ENCODE peak calls at places on chromosomes 1 and 21, in six cellular contexts. N is breast epithelium, L is hepatocyte, S is progenitor cell of endocrine pancreas, I is fibroblast of mammary gland, B is cardiac fibroblast. D is an unnamed sample.

GRCh38 chr1:109161836-109162606 is 48.1 kb downstream of the ELAPOR1 start:
- DNase-seq in N (no peak), L (peak), S (no peak), I (peak), B (peak), D (no peak)

GRCh38 chr21:44996501-44996921 is 56.7 kb downstream of the SLX9 start:
- DNase-seq in N (no peak), L (no peak), S (no peak), I (no peak), B (no peak), D (no peak)

GRCh38 chr1:176696109-176696508 is 233.1 kb downstream of the PAPPA2 start:
- DNase-seq in N (no peak), L (peak), S (no peak), I (peak), B (peak), D (no peak)

GRCh38 chr21:31548688-31549087 is 110.8 kb upstream of the SOD1 start:
- DNase-seq in N (no peak), L (no peak), S (no peak), I (no peak), B (no peak), D (no peak)

GRCh38 chr1:1597275-1597930 is 2.5 kb downstream of the FNDC10 start:
- DNase-seq in N (no peak), L (peak), S (no peak), I (no peak), B (peak), D (no peak)

GRCh38 chr21:43585924-43586411 is 73.3 kb downstream of the HSF2BP start:
- DNase-seq in N (no peak), L (peak), S (no peak), I (peak), B (peak), D (no peak)

GRCh38 chr1:34865573-34865972 is 6.0 kb upstream of the SMIM12 start:
- DNase-seq in N (no peak), L (no peak), S (no peak), I (no peak), B (no peak), D (no peak)

GRCh38 chr1:19725606-19726005 is 60.9 kb downstream of the HTR6 start:
- DNase-seq in N (no peak), L (no peak), S (no peak), I (no peak), B (no peak), D (no peak)

GRCh38 chr1:2515763-2516080 is 10.7 kb downstream of the PANK4 start:
- DNase-seq in N (no peak), L (no peak), S (no peak), I (no peak), B (no peak), D (no peak)

GRCh38 chr1:147820898-147821297 is 60.5 kb upstream of the GJA5 start:
- DNase-seq in N (no peak), L (no peak), S (no peak), I (no peak), B (no peak), D (no peak)

GRCh38 chr21:45756029-45756428 is 112.5 kb downstream of the PCBP3 start:
- DNase-seq in N (no peak), L (no peak), S (no peak), I (no peak), B (no peak), D (no peak)

GRCh38 chr21:35578831-35579470 is 481.4 kb downstream of the SETD4 start:
- DNase-seq in N (no peak), L (no peak), S (no peak), I (peak), B (peak), D (no peak)

GRCh38 chr1:107529511-107530149 is 388.8 kb downstream of the NTNG1 start:
- DNase-seq in N (no peak), L (peak), S (no peak), I (peak), B (peak), D (no peak)

GRCh38 chr1:228471762-228472398 is 15.3 kb upstream of the RNF187 start:
- DNase-seq in N (no peak), L (peak), S (no peak), I (peak), B (peak), D (no peak)

GRCh38 chr1:206030714-206031113 is 7.0 kb upstream of the CTSE start:
- DNase-seq in N (no peak), L (peak), S (peak), I (peak), B (peak), D (peak)

GRCh38 chr21:26845066-26845749 is at the start of gene ADAMTS1:
- DNase-seq in N (peak), L (peak), S (peak), I (peak), B (peak), D (no peak)

GRCh38 chr1:151820940-151821339 is 10.7 kb downstream of the RORC start:
- DNase-seq in N (no peak), L (no peak), S (no peak), I (no peak), B (no peak), D (no peak)

GRCh38 chr1:108590436-108590835 is 30.5 kb downstream of the EEIG2 start:
- DNase-seq in N (no peak), L (no peak), S (no peak), I (peak), B (peak), D (no peak)

GRCh38 chr1:43995984-43996732 is 4.8 kb downstream of the CCDC24 start:
- DNase-seq in N (no peak), L (no peak), S (no peak), I (no peak), B (no peak), D (no peak)

GRCh38 chr1:179029293-179029692 is 3.6 kb downstream of the FAM20B start:
- DNase-seq in N (no peak), L (no peak), S (no peak), I (no peak), B (no peak), D (no peak)

DNA sequence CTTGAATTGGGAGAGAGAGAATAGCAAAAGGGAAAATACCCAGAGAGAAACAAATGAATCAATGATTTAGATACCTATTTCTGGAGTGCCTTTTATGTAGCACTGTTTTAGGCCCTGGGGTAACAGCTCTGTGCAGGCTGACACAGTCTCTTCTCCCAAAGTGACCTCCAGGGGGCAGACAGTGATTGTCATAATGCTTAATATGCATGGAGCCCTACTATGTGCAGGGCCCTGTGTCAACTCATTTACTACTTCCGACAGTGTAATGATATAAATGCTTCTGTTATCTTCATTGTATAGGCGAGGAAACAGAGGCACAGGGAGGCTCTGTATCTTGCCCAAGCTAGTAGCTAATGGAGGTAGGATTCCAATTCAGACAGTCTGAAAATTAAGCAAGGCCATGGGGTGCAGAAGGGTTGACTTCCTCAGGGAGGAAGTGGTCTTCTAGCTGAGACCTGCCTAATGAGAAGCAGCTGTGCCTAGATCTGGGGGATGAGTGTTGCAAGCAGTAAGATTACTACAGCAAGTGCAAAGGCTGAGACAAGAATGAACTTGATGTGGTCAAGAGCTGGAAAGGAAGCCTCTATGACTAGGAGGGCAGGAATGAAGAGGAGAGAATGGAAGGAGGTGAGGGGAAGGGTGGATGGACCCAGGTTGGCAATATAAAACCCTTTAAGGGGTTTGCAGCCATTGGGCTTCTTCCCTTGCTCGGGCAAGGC is 16.2 kb upstream of the SERINC2 start:
- DNase-seq in N (no peak), L (no peak), S (no peak), I (peak), B (peak), D (no peak)
- TF ChIP-seq CTCF in N (no peak), L (peak), S (peak), I (peak), B (peak), D (no peak)

GRCh38 chr1:15062479-15063099 is 91.0 kb upstream of the TMEM51 start:
- DNase-seq in N (no peak), L (peak), S (no peak), I (no peak), B (peak), D (no peak)
- TF ChIP-seq CTCF in N (peak), L (peak), S (peak), I (peak), B (peak), D (no peak)

GRCh38 chr1:22650089-22650693 is 2.8 kb upstream of the C1QB start:
- DNase-seq in N (no peak), L (no peak), S (no peak), I (no peak), B (no peak), D (no peak)
- TF ChIP-seq CTCF in N (no peak), L (no peak), S (no peak), I (no peak), B (no peak), D (no peak)

GRCh38 chr1:57066980-57067615 is 101.3 kb upstream of the C8B start:
- DNase-seq in N (no peak), L (peak), S (no peak), I (no peak), B (no peak), D (no peak)

GRCh38 chr1:57067863-57068262 is 102.0 kb upstream of the C8B start:
- DNase-seq in N (no peak), L (peak), S (no peak), I (peak), B (no peak), D (no peak)

GRCh38 chr1:57072775-57073174 is 107.0 kb upstream of the C8B start:
- DNase-seq in N (no peak), L (no peak), S (no peak), I (peak), B (no peak), D (no peak)
- TF ChIP-seq CTCF in N (no peak), L (no peak), S (peak), I (peak), B (no peak), D (no peak)

DNA sequence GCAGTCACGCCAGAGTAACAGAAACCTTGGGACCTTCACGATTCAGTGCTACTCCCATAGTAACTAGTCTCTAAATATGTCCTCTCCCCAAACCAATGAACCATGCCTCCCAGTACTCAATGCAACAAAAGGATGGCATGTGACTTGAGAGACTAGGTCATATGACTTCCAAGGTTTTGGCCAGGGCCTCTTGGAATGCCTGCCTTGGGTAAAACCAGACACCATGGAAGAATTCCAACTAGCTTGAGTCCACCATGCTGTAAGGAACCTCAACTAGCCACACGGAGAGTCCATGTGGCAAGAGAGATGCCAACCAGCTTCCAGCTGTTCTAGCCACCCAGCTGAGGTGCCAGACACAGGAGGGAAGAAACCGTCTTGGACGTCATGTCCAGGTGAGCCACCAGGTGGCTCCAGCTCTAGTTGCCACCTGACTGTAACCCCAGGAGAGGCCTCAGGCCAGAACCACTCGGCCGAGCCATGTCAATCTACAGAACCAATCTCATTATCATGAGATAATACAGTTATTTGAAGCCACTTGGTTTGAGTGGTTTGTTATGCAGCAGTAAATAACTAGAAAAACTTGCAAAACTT is 115.0 kb downstream of the SYF2 start:
- DNase-seq in N (no peak), L (peak), S (no peak), I (no peak), B (no peak), D (no peak)
- TF ChIP-seq CTCF in N (no peak), L (peak), S (peak), I (peak), B (peak), D (no peak)

GRCh38 chr1:17629460-17629859 is 90.0 kb downstream of the ARHGEF10L start:
- DNase-seq in N (no peak), L (no peak), S (no peak), I (no peak), B (no peak), D (no peak)
- TF ChIP-seq CTCF in N (no peak), L (peak), S (peak), I (peak), B (no peak), D (no peak)

GRCh38 chr1:28789412-28789811 is 22.6 kb upstream of the OPRD1 start:
- DNase-seq in N (no peak), L (no peak), S (no peak), I (no peak), B (no peak), D (no peak)

GRCh38 chr1:28796321-28797213 is 15.4 kb upstream of the OPRD1 start:
- DNase-seq in N (no peak), L (no peak), S (no peak), I (no peak), B (no peak), D (no peak)

GRCh38 chr1:28789816-28790215 is 22.2 kb upstream of the OPRD1 start:
- DNase-seq in N (peak), L (no peak), S (no peak), I (no peak), B (no peak), D (no peak)

GRCh38 chr1:28790384-28791035 is 21.5 kb upstream of the OPRD1 start:
- DNase-seq in N (peak), L (no peak), S (no peak), I (peak), B (no peak), D (no peak)

GRCh38 chr1:28792644-28793121 is 19.3 kb upstream of the OPRD1 start:
- DNase-seq in N (no peak), L (no peak), S (no peak), I (no peak), B (no peak), D (no peak)
- TF ChIP-seq CTCF in N (peak), L (no peak), S (peak), I (peak), B (peak), D (no peak)

GRCh38 chr1:224898937-224899336 is 30.5 kb upstream of the DNAH14 start:
- DNase-seq in N (no peak), L (no peak), S (no peak), I (no peak), B (no peak), D (no peak)
- TF ChIP-seq CTCF in N (no peak), L (no peak), S (no peak), I (no peak), B (no peak), D (no peak)

DNA sequence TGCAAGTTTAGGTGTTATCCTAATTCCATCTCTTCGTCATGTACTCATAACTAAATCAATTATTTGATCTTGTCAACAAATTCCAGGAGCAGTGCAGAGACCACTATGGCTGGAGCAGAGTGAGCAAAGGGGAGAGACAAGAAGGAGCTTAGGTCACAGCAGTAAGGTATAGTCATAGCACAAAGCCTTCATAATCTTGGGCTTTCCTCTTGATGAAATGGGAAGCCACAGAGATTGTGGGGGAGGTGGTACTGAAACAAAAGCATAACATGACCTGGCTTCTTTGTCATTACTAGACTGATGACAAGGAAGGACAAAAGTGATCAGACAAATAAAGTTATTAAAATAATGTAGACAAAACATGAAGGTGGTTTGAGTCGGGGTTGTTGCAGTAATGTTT is 60.1 kb upstream of the PTGS2 start:
- DNase-seq in N (no peak), L (no peak), S (no peak), I (no peak), B (no peak), D (no peak)
- TF ChIP-seq CTCF in N (no peak), L (no peak), S (no peak), I (no peak), B (no peak), D (no peak)

DNA sequence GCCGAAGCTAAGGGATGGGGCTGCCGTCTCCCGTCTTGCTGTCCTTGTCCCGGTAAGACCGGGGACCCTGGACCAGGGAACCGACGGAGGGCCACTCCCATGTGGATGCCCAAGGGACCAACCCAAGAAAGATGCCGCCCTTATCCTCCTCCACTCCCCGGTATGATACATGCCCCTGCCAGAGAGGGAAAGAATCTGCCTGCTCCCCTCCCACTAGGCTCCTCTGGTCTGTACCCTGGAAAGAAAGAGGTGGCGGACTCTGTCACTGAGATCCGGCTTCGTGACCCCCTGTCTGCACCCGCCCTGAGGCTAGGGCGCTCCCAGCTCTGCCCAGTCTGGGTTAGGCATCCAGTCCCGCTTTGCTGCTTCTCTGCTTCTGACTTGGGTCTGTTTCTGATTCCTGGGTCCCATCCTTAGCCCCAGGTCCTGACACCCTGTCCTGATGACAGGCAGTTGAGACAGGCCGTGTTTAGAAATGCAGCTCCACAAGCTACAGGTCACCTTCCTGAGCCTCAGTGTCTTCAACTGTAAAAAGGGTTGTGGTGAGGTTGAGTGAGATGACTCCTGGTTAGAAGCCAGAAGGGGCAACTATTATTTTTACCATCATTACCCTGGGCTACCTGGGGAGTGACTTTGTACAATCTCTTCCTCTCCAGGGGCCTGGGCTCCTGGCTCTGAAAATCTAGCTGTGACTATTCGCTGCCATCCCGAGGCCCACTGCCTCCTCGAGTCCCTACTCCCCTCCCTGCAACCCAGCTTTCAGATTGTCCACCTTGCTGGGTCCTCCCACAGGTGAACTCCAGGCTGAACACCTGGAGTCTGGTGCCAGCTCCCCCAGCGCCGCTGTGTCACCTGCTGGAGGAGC is 3.7 kb downstream of the MATN1 start:
- DNase-seq in N (no peak), L (no peak), S (no peak), I (peak), B (peak), D (no peak)
- TF ChIP-seq CTCF in N (no peak), L (no peak), S (no peak), I (no peak), B (no peak), D (peak)